ENCODE peak calls at places on chromosomes 4 and X, in ten cellular contexts. W is MM.1S, Z is GM12865, A is BE2C, H is PC-3, U is kidney, T is fibroblast of pulmonary artery, M is Peyer's patch, E is A549, R is fibroblast of lung. J is an unnamed sample.

GRCh38 chr4:1598641-1599481 is 85.3 kb downstream of the FAM53A start:
- DNase-seq in W (no peak), Z (no peak), A (no peak), H (no peak), U (peak), T (no peak), M (no peak), E (no peak), R (no peak), J (no peak)

GRCh38 chr4:57048590-57049304 is 61.4 kb downstream of the IGFBP7 start:
- DNase-seq in W (no peak), Z (no peak), A (no peak), H (peak), U (no peak), T (no peak), M (no peak), E (no peak), R (peak), J (no peak)

GRCh38 chr4:170134821-170135220 is 45.1 kb upstream of the AADAT start:
- DNase-seq in W (no peak), Z (no peak), A (peak), H (no peak), U (no peak), T (no peak), M (no peak), E (no peak), R (no peak), J (no peak)

GRCh38 chr4:57291911-57292310 is 181.7 kb upstream of the IGFBP7 start:
- DNase-seq in W (no peak), Z (no peak), A (no peak), H (peak), U (no peak), T (no peak), M (no peak), E (no peak), R (peak), J (no peak)

GRCh38 chr4:73019462-73020047 is 50.0 kb downstream of the COX18 start:
- DNase-seq in W (peak), Z (peak), A (peak), H (peak), U (no peak), T (peak), M (no peak), E (peak), R (peak), J (no peak)

GRCh38 chrX:69158166-69159040 is 6.8 kb downstream of the PJA1 start:
- DNase-seq in W (no peak), Z (peak), A (peak), H (peak), U (peak), T (peak), M (no peak), E (peak), R (peak), J (no peak)

GRCh38 chr4:128558896-128559669 is 250.4 kb upstream of the JADE1 start:
- DNase-seq in W (peak), Z (no peak), A (no peak), H (no peak), U (no peak), T (peak), M (no peak), E (no peak), R (peak), J (no peak)

GRCh38 chr4:2788532-2789103 is 4.3 kb upstream of the SH3BP2 start:
- DNase-seq in W (no peak), Z (no peak), A (peak), H (no peak), U (peak), T (no peak), M (no peak), E (no peak), R (no peak), J (no peak)

GRCh38 chrX:73943572-73943899 is 360.4 kb upstream of the ZCCHC13 start:
- DNase-seq in W (no peak), Z (peak), A (no peak), H (no peak), U (no peak), T (peak), M (no peak), E (no peak), R (no peak), J (no peak)

GRCh38 chr4:108738307-108738706 is 24.5 kb downstream of the ETNPPL start:
- DNase-seq in W (no peak), Z (no peak), A (no peak), H (peak), U (no peak), T (no peak), M (no peak), E (no peak), R (peak), J (no peak)

GRCh38 chr4:67273676-67274075 is 271.6 kb downstream of the CENPC start:
- DNase-seq in W (no peak), Z (no peak), A (no peak), H (peak), U (no peak), T (no peak), M (no peak), E (no peak), R (no peak), J (no peak)

GRCh38 chrX:86014421-86014820 is 32.9 kb downstream of the CHM start:
- DNase-seq in W (no peak), Z (no peak), A (no peak), H (no peak), U (no peak), T (no peak), M (peak), E (no peak), R (no peak), J (no peak)

DNA sequence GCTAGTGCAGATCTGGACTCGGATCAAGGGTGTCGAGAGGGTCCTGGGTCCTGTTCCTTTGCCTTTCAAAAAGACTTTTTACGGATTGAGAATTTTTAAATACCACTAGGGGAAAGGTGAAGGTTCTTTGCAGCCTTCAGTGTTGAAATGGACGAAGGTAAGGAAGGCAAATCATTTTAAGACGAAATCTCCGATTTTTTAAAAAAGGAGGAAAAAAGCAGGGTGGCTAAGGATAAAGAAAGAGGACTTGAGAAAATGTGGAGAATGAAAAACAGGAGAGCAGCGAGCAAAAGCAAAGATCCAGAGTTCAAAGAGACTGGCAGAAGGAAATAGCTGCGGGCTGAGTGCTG is 333 bp downstream of the EPHA5 start:
- DNase-seq in W (no peak), Z (no peak), A (no peak), H (no peak), U (no peak), T (no peak), M (no peak), E (no peak), R (no peak), J (no peak)
- H3K4me3 ChIP-seq in W (no peak), Z (no peak), A (peak), H (peak), U (peak), T (peak), M (peak), E (peak), R (peak), J (no peak)

GRCh38 chr4:169080970-169081369 is 70.9 kb upstream of the CBR4 start:
- DNase-seq in W (no peak), Z (no peak), A (no peak), H (peak), U (no peak), T (peak), M (no peak), E (no peak), R (peak), J (no peak)
- H3K4me3 ChIP-seq in W (no peak), Z (no peak), A (no peak), H (peak), U (peak), T (peak), M (no peak), E (no peak), R (no peak), J (no peak)

GRCh38 chr4:118758293-118758692 is 73.1 kb downstream of the METTL14 start:
- DNase-seq in W (no peak), Z (no peak), A (no peak), H (no peak), U (no peak), T (peak), M (no peak), E (no peak), R (no peak), J (no peak)

GRCh38 chr4:118756429-118756828 is 71.2 kb downstream of the METTL14 start:
- DNase-seq in W (no peak), Z (no peak), A (no peak), H (no peak), U (no peak), T (no peak), M (no peak), E (no peak), R (no peak), J (no peak)

GRCh38 chr4:118756958-118757357 is 71.8 kb downstream of the METTL14 start:
- DNase-seq in W (no peak), Z (no peak), A (no peak), H (no peak), U (no peak), T (no peak), M (no peak), E (no peak), R (no peak), J (no peak)

GRCh38 chr4:118759481-118759880 is 74.3 kb downstream of the METTL14 start:
- DNase-seq in W (no peak), Z (no peak), A (peak), H (no peak), U (no peak), T (no peak), M (no peak), E (no peak), R (no peak), J (no peak)

GRCh38 chr4:118757761-118758213 is 72.6 kb downstream of the METTL14 start:
- DNase-seq in W (no peak), Z (no peak), A (no peak), H (no peak), U (no peak), T (peak), M (no peak), E (no peak), R (no peak), J (no peak)
- H3K4me3 ChIP-seq in W (no peak), Z (no peak), A (no peak), H (no peak), U (no peak), T (no peak), M (no peak), E (no peak), R (no peak), J (no peak)

GRCh38 chr4:111652206-111652605 is 493.0 kb upstream of the FAM241A start:
- DNase-seq in W (no peak), Z (no peak), A (no peak), H (no peak), U (no peak), T (no peak), M (no peak), E (no peak), R (no peak), J (no peak)

GRCh38 chr4:111648056-111648455 is 497.2 kb upstream of the FAM241A start:
- DNase-seq in W (no peak), Z (no peak), A (no peak), H (no peak), U (no peak), T (no peak), M (no peak), E (no peak), R (no peak), J (no peak)

GRCh38 chr4:111650146-111650545 is 495.1 kb upstream of the FAM241A start:
- DNase-seq in W (no peak), Z (no peak), A (no peak), H (no peak), U (no peak), T (no peak), M (no peak), E (no peak), R (no peak), J (no peak)

GRCh38 chr4:111650553-111651183 is 494.6 kb upstream of the FAM241A start:
- DNase-seq in W (no peak), Z (no peak), A (no peak), H (no peak), U (no peak), T (no peak), M (no peak), E (no peak), R (no peak), J (no peak)

GRCh38 chr4:111649308-111649707 is 495.9 kb upstream of the FAM241A start:
- DNase-seq in W (peak), Z (peak), A (no peak), H (no peak), U (no peak), T (no peak), M (no peak), E (no peak), R (no peak), J (no peak)
- H3K4me3 ChIP-seq in W (no peak), Z (no peak), A (no peak), H (no peak), U (no peak), T (no peak), M (no peak), E (no peak), R (no peak), J (no peak)

GRCh38 chrX:20071511-20072079 is 45.1 kb downstream of the MAP7D2 start:
- DNase-seq in W (no peak), Z (no peak), A (no peak), H (no peak), U (no peak), T (no peak), M (no peak), E (no peak), R (no peak), J (no peak)

GRCh38 chrX:20063153-20063552 is 53.6 kb downstream of the MAP7D2 start:
- DNase-seq in W (no peak), Z (no peak), A (no peak), H (no peak), U (no peak), T (no peak), M (no peak), E (no peak), R (no peak), J (no peak)

GRCh38 chrX:20063716-20064351 is 52.9 kb downstream of the MAP7D2 start:
- DNase-seq in W (no peak), Z (peak), A (no peak), H (no peak), U (no peak), T (no peak), M (no peak), E (no peak), R (no peak), J (no peak)

GRCh38 chrX:20067709-20068315 is 48.9 kb downstream of the MAP7D2 start:
- DNase-seq in W (no peak), Z (peak), A (no peak), H (peak), U (peak), T (peak), M (peak), E (peak), R (peak), J (no peak)

DNA sequence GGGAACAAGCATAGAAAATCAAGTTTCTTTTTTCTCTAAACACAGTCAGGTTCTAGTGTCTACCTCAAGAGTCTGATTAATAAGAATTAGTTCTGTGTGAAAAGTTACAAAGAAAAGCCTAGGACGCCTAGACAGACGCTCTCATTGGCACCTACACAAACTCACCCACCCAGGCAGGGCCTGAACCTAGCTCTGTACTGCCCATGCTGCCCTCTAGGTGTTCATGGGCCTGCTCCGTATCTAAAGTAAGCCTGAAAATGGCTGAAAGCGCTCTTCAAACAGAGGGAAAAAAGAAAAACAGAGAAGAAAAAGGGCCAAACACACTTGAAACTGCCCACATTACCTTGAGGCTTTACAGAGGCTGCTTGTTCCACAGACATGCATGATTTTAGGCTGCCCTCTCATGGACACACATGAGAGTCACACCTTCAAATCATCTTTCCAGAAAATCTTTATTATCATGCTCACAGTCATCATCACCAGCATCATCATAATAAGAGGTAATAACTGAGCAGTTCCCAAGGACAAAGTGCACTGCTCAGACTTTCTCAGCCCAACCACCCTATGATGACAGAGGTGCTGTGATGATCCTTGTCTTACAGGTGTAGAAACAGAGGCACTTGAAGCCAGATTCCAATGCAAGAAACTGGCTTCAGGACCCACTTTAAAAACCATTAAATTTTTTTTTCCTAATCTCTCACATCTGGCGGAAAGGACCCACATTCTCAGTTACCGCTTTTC is 49.6 kb downstream of the MAP7D2 start:
- DNase-seq in W (peak), Z (peak), A (peak), H (peak), U (no peak), T (peak), M (no peak), E (peak), R (peak), J (no peak)
- H3K4me3 ChIP-seq in W (no peak), Z (no peak), A (no peak), H (peak), U (no peak), T (no peak), M (no peak), E (no peak), R (no peak), J (no peak)

DNA sequence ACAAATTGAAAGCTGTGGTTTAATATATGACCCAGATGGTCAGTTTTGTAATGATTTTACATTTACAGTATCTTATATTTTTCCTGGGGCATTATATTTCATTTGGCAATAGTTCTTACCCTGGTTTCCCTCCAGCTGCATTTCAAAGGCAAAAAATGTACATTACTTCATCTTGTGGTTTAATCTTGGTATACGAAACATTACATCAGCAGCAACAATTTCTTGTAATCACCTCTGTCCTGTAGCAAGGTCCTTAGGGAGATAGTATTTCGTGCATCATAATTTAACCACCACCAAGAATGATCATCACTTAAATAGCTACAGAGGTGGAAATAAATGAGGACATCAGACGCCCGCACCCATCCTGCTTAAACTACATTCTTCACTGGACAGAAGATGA is 48.8 kb downstream of the HS6ST2 start:
- DNase-seq in W (no peak), Z (no peak), A (no peak), H (peak), U (no peak), T (peak), M (no peak), E (no peak), R (peak), J (no peak)
- H3K4me3 ChIP-seq in W (no peak), Z (no peak), A (no peak), H (no peak), U (no peak), T (no peak), M (no peak), E (no peak), R (no peak), J (no peak)

DNA sequence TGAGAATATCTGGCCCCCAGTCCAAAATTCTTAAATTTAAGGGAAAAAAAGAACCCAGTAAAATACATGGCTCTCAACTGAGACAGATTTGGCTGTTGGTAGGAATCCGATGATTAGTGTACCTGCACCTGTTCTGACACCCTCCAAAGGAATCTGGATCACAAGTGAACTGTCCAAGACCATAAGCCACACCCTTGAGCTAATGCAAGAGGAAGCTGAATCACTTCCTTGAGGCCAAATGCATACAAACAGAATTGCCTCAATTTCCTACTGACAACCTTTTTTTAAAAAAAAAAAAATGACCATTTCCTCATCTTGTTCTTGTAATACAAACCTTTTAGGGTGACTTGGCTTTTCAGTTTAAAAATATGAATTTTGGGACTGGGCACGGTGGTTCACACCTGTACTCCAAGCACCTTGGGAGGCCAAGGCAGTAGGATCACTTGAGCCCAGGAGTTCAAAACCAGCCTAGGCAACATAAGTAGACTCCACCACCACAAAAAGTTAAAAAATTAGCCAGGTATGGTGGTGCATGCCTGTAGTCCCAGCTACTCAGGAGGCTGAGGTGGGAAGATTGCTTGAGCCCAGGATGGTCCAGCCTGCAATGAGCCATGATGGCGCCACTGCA is 10.7 kb upstream of the FBXL5 start:
- DNase-seq in W (peak), Z (no peak), A (no peak), H (peak), U (no peak), T (peak), M (no peak), E (no peak), R (peak), J (no peak)
- H3K4me3 ChIP-seq in W (no peak), Z (no peak), A (no peak), H (no peak), U (no peak), T (no peak), M (no peak), E (no peak), R (no peak), J (no peak)

GRCh38 chrX:153981231-153981630 is 8.7 kb downstream of the TMEM187 start:
- DNase-seq in W (no peak), Z (no peak), A (no peak), H (no peak), U (no peak), T (no peak), M (no peak), E (no peak), R (no peak), J (no peak)

GRCh38 chrX:153983321-153983729 is 10.8 kb downstream of the TMEM187 start:
- DNase-seq in W (no peak), Z (no peak), A (no peak), H (no peak), U (no peak), T (no peak), M (no peak), E (no peak), R (no peak), J (no peak)

GRCh38 chrX:153988493-153988892 is 15.9 kb downstream of the TMEM187 start:
- DNase-seq in W (no peak), Z (no peak), A (no peak), H (no peak), U (no peak), T (no peak), M (no peak), E (no peak), R (no peak), J (no peak)

GRCh38 chrX:153981771-153982533 is 9.4 kb downstream of the TMEM187 start:
- DNase-seq in W (peak), Z (no peak), A (no peak), H (no peak), U (no peak), T (no peak), M (no peak), E (no peak), R (no peak), J (peak)

GRCh38 chrX:153984351-153985178 is 12.0 kb downstream of the TMEM187 start:
- DNase-seq in W (no peak), Z (peak), A (no peak), H (no peak), U (no peak), T (no peak), M (no peak), E (no peak), R (no peak), J (peak)
- H3K4me3 ChIP-seq in W (no peak), Z (peak), A (no peak), H (no peak), U (no peak), T (no peak), M (no peak), E (no peak), R (no peak), J (peak)